ENCODE peak calls at places on chromosomes 3 and 15, in four cellular contexts. D, W, A and H are unnamed samples.

GRCh38 chr3:53677406-53677805 is 168.8 kb downstream of the CHDH start:
- DNase-seq in D (peak), W (no peak), A (peak), H (no peak)

GRCh38 chr15:66102563-66103292 is 150.8 kb downstream of the MEGF11 start:
- DNase-seq in D (no peak), W (no peak), A (no peak), H (no peak)

GRCh38 chr15:45431502-45431901 is 53.2 kb upstream of the GATM start:
- DNase-seq in D (no peak), W (no peak), A (no peak), H (no peak)

GRCh38 chr3:50624634-50625033 is 7.7 kb downstream of the MAPKAPK3 start:
- DNase-seq in D (no peak), W (peak), A (no peak), H (no peak)

GRCh38 chr3:109900774-109901173 is 563.4 kb upstream of the DPPA4 start:
- DNase-seq in D (no peak), W (no peak), A (no peak), H (no peak)

GRCh38 chr3:184154909-184155643 is at the start of gene DVL3:
- DNase-seq in D (peak), W (peak), A (peak), H (peak)

GRCh38 chr3:191066669-191067068 is 132.4 kb upstream of the OSTN start:
- DNase-seq in D (no peak), W (peak), A (peak), H (no peak)

GRCh38 chr3:19147905-19148767 is at the start of gene KCNH8:
- DNase-seq in D (no peak), W (no peak), A (no peak), H (no peak)

GRCh38 chr15:65213241-65213640 is 2.0 kb upstream of the CILP start:
- DNase-seq in D (no peak), W (no peak), A (no peak), H (no peak)

GRCh38 chr15:87733522-87733921 is 523.0 kb downstream of the NTRK3 start:
- DNase-seq in D (no peak), W (no peak), A (no peak), H (no peak)

GRCh38 chr3:23620616-23621015 is 185.1 kb upstream of the UBE2E1 start:
- DNase-seq in D (no peak), W (no peak), A (no peak), H (no peak)

GRCh38 chr15:22952826-22953579 is 27.2 kb downstream of the CYFIP1 start:
- DNase-seq in D (no peak), W (no peak), A (no peak), H (no peak)

GRCh38 chr15:34818531-34818930 is 23.2 kb upstream of the ACTC1 start:
- DNase-seq in D (no peak), W (peak), A (no peak), H (no peak)

GRCh38 chr3:87335931-87336330 is 59.5 kb upstream of the POU1F1 start:
- DNase-seq in D (no peak), W (peak), A (no peak), H (no peak)

GRCh38 chr3:141795719-141796435 is 32.7 kb downstream of the GRK7 start:
- DNase-seq in D (no peak), W (no peak), A (no peak), H (no peak)

GRCh38 chr3:109460961-109461360 is 123.6 kb upstream of the DPPA4 start:
- DNase-seq in D (no peak), W (no peak), A (no peak), H (no peak)

GRCh38 chr15:63978511-63979226 is 67.6 kb downstream of the DAPK2 start:
- DNase-seq in D (no peak), W (no peak), A (no peak), H (no peak)

GRCh38 chr3:46318207-46318606 is 35.7 kb upstream of the CCR2 start:
- DNase-seq in D (no peak), W (no peak), A (no peak), H (no peak)

GRCh38 chr3:184133840-184134745 is 1.1 kb upstream of the EIF2B5 start:
- DNase-seq in D (peak), W (peak), A (peak), H (peak)

GRCh38 chr3:16329036-16329791 is 64.2 kb downstream of the OXNAD1 start:
- DNase-seq in D (no peak), W (no peak), A (no peak), H (no peak)

GRCh38 chr3:15291589-15292541 is 40.5 kb downstream of the SH3BP5 start:
- DNase-seq in D (peak), W (no peak), A (no peak), H (peak)

GRCh38 chr15:37891754-37892368 is 42.6 kb upstream of the TMCO5A start:
- DNase-seq in D (peak), W (peak), A (peak), H (peak)

GRCh38 chr3:127551971-127552370 is 38.6 kb downstream of the TPRA1 start:
- DNase-seq in D (no peak), W (no peak), A (no peak), H (no peak)

GRCh38 chr3:86563358-86563970 is 427.5 kb downstream of the VGLL3 start:
- DNase-seq in D (peak), W (peak), A (peak), H (peak)

GRCh38 chr15:51366911-51367310 is 25.5 kb downstream of the GLDN start:
- DNase-seq in D (no peak), W (peak), A (no peak), H (peak)

GRCh38 chr15:101017935-101018849 is 99.0 kb downstream of the LRRK1 start:
- DNase-seq in D (no peak), W (no peak), A (no peak), H (no peak)

GRCh38 chr3:50396502-50396901 is 37.2 kb upstream of the TMEM115 start:
- DNase-seq in D (no peak), W (no peak), A (no peak), H (no peak)

GRCh38 chr3:69129531-69129930 is 7.1 kb upstream of the LMOD3 start:
- DNase-seq in D (no peak), W (peak), A (no peak), H (no peak)

GRCh38 chr3:64294771-64295170 is 69.5 kb upstream of the PRICKLE2 start:
- DNase-seq in D (no peak), W (no peak), A (no peak), H (no peak)

GRCh38 chr3:127544151-127544805 is 46.3 kb downstream of the TPRA1 start:
- DNase-seq in D (peak), W (peak), A (peak), H (peak)

GRCh38 chr15:71448688-71449114 is 333.4 kb downstream of the THSD4 start:
- DNase-seq in D (peak), W (peak), A (peak), H (peak)

GRCh38 chr3:161295325-161295724 is 74.2 kb downstream of the NMD3 start:
- DNase-seq in D (no peak), W (peak), A (no peak), H (no peak)